ENCODE peak calls at places on chromosomes 12 and 14, in eight cellular contexts. L is IMR-90, F is mesenchymal stem cell, A is fibroblast of lung, N is left lung, P is PC-3, Y is H1, E is cardiac muscle cell. D is an unnamed sample.
A peak's percentile ranks its signal among the peaks of the same experiment; 100 is the strongest.

GRCh38 chr12:76588881-76589565 is 29.5 kb upstream of the OSBPL8 start:
- DNase-seq in Y (no peak), N (no peak), E (peak; percentile 93), L (peak; percentile 90), P (no peak), F (peak; percentile 93), A (peak; percentile 92), D (no peak)

GRCh38 chr12:13044859-13045384 is 741 bp downstream of the FAM234B start:
- DNase-seq in P (peak; percentile 7), Y (no peak), L (no peak), A (peak; percentile 14), N (no peak), E (peak; percentile 29), F (peak; percentile 26), D (no peak)

GRCh38 chr12:109988903-109989302 is 7.3 kb downstream of the GIT2 start:
- DNase-seq in E (no peak), F (no peak), P (no peak), A (no peak), L (no peak), Y (no peak), N (no peak), D (no peak)

GRCh38 chr12:31019561-31020308 is 53.9 kb upstream of the DDX11 start:
- DNase-seq in A (no peak), N (peak; percentile 10), L (no peak), P (no peak), E (no peak), Y (no peak), F (no peak), D (no peak)

GRCh38 chr12:125186471-125187147 is 121.4 kb downstream of the AACS start:
- DNase-seq in Y (no peak), A (peak; percentile 5), L (no peak), E (no peak), F (peak; percentile 10), N (no peak), P (no peak), D (no peak)

GRCh38 chr12:47038270-47038748 is 41.1 kb upstream of the PCED1B start:
- DNase-seq in E (peak; percentile 69), L (peak; percentile 35), Y (no peak), N (no peak), P (peak; percentile 87), A (peak; percentile 57), F (peak; percentile 51), D (no peak)

GRCh38 chr14:50068496-50068895 is 47.9 kb downstream of the VCPKMT start:
- DNase-seq in F (no peak), P (no peak), Y (no peak), A (no peak), L (no peak), N (no peak), E (no peak), D (no peak)

GRCh38 chr12:120474092-120474960 is 4.8 kb upstream of the SRSF9 start:
- DNase-seq in E (peak; percentile 51), P (peak; percentile 99), L (peak; percentile 80), Y (no peak), N (no peak), F (peak; percentile 54), A (no peak), D (no peak)

GRCh38 chr14:106556665-106557289 is 1030.4 kb downstream of the TMEM121 start:
- DNase-seq in N (no peak), A (no peak), P (peak; percentile 13), F (no peak), E (no peak), Y (no peak), L (no peak), D (peak; percentile 68)

GRCh38 chr12:62917066-62917465 is 17.9 kb downstream of the PPM1H start:
- DNase-seq in P (no peak), F (no peak), L (no peak), A (no peak), N (no peak), E (no peak), Y (no peak), D (no peak)

GRCh38 chr12:1989111-1989510 is 15.1 kb downstream of the DCP1B start:
- DNase-seq in N (no peak), L (no peak), Y (no peak), F (no peak), P (no peak), E (no peak), A (no peak), D (no peak)

GRCh38 chr14:94713115-94713514 is 56.8 kb downstream of the GSC start:
- DNase-seq in N (no peak), E (no peak), A (no peak), L (no peak), Y (no peak), F (no peak), P (no peak), D (no peak)

GRCh38 chr12:2343672-2344071 is 290.9 kb downstream of the CACNA1C start:
- DNase-seq in A (no peak), F (peak; percentile 32), L (no peak), E (no peak), Y (no peak), P (no peak), N (no peak), D (no peak)

GRCh38 chr12:24719293-24719721 is 229.6 kb downstream of the BCAT1 start:
- DNase-seq in L (peak; percentile 78), E (peak; percentile 26), Y (no peak), F (peak; percentile 78), A (peak; percentile 59), N (no peak), P (no peak), D (no peak)

GRCh38 chr14:91284146-91284790 is 39.8 kb upstream of the GPR68 start:
- DNase-seq in P (peak; percentile 78), A (peak; percentile 69), L (peak; percentile 71), Y (no peak), F (peak; percentile 78), N (peak; percentile 53), E (peak; percentile 82), D (no peak)

GRCh38 chr14:22471545-22472121 is 117.4 kb downstream of the DAD1 start:
- DNase-seq in E (peak; percentile 80), A (peak; percentile 47), L (peak; percentile 32), Y (peak; percentile 25), P (peak; percentile 75), N (no peak), F (peak; percentile 51), D (no peak)

GRCh38 chr12:40336573-40337199 is 111.9 kb downstream of the LRRK2 start:
- DNase-seq in A (peak; percentile 15), P (peak; percentile 41), N (no peak), Y (no peak), L (peak; percentile 5), E (peak; percentile 21), F (peak; percentile 17), D (no peak)

GRCh38 chr12:54298904-54299303 is 1.9 kb downstream of the NFE2 start:
- DNase-seq in A (no peak), P (peak; percentile 3), N (no peak), Y (no peak), F (no peak), E (no peak), L (no peak), D (no peak)

GRCh38 chr12:56878010-56878339 is 56.2 kb downstream of the SDR9C7 start:
- DNase-seq in Y (no peak), E (peak; percentile 66), L (no peak), A (peak; percentile 2), P (no peak), N (no peak), F (no peak), D (no peak)

GRCh38 chr12:56884421-56884820 is 49.8 kb downstream of the SDR9C7 start:
- DNase-seq in Y (no peak), P (peak; percentile 39), A (no peak), N (no peak), E (no peak), F (no peak), L (no peak), D (no peak)

GRCh38 chr12:56885316-56885715 is 48.9 kb downstream of the SDR9C7 start:
- DNase-seq in E (no peak), A (no peak), Y (no peak), L (no peak), P (no peak), F (no peak), N (no peak), D (no peak)

GRCh38 chr12:56877195-56878009 is 56.8 kb downstream of the SDR9C7 start:
- DNase-seq in E (peak; percentile 8), Y (no peak), A (no peak), N (no peak), L (no peak), P (no peak), F (no peak), D (no peak)

DNA sequence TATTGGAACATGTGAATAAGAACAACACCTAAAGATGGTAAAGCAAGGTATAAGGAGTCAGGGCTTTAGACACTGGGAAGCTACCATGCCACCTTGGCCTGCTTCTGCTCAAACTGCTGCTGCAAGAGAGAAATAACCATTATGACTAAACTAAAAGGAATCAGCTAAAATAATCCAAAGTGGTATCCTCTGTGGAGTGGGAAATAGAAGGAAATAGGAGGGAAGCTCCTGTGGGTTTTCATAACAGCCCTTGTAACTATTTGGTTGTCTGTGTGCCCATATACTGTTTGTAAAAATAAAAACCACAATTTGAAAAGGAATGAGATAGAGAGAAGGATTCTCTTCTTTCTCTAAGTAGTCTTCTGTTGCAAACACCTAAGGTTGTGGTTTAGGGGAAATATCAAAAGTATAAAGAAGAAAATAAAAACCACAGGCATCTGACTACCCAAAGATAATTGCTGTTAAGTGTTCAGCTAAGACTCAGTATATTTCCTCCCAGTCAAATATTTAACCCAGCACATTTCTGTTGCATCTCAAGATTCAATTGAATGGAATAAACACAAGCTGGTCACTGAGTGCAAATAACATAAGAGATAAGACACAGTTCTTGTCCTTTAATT is 53.7 kb downstream of the SDR9C7 start:
- DNase-seq in L (no peak), A (no peak), Y (no peak), E (peak; percentile 32), N (no peak), P (no peak), F (peak; percentile 22), D (no peak)
- H3K9me3 ChIP-seq in L (peaks cover 2% of the 10 kb centered on the region), A (no peaks in the 10 kb centered on the region), Y (peaks cover 32% of the 10 kb centered on the region), E (no peaks in the 10 kb centered on the region), N (no peaks in the 10 kb centered on the region), P (peaks cover 19% of the 10 kb centered on the region), F (peaks cover 8% of the 10 kb centered on the region), D (peaks cover 12% of the 10 kb centered on the region)

DNA sequence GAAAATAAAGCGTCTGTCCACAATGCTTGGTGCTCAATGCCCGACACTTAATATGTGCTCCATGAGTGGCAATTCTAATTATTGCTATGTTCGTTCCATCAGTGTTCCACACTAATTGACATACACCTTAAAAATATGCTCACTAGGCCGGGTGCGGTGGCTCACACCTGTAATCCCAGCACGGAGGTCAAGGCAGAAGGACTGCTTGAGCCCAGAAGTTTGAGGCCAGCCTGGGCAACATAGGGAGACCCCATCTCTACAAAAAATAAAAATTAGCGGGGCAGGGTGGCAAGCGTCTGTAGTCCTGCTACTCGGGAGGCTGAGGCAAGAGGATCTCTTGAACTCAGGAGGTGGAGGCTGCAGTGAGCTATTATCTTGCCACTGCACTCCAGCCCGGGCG is 635 bp upstream of the HECTD4 start:
- DNase-seq in L (no peak), Y (no peak), P (no peak), A (no peak), E (no peak), N (no peak), F (no peak), D (no peak)
- H3K27ac ChIP-seq in L (no peak overlapping the region), Y (no peak overlapping the region), P (no peak overlapping the region), A (peak overlapping the region; percentile 61), E (peak overlapping the region; percentile 90), N (peak overlapping the region; percentile 83), F (no peak overlapping the region), D (peak overlapping the region; percentile 44)

GRCh38 chr12:130619378-130619970 is 96.6 kb downstream of the RIMBP2 start:
- DNase-seq in N (no peak), L (no peak), F (no peak), Y (no peak), A (no peak), E (no peak), P (no peak), D (no peak)
- H3K9me3 ChIP-seq in N (no peaks in the 10 kb centered on the region), L (peaks cover 46% of the 10 kb centered on the region), F (peaks cover 8% of the 10 kb centered on the region), Y (no peaks in the 10 kb centered on the region), A (no peaks in the 10 kb centered on the region), E (no peaks in the 10 kb centered on the region), P (no peaks in the 10 kb centered on the region), D (no peaks in the 10 kb centered on the region)

GRCh38 chr12:6553051-6553868 is 2.6 kb downstream of the IFFO1 start:
- DNase-seq in L (peak; percentile 73), E (peak; percentile 80), A (peak; percentile 80), F (peak; percentile 97), N (no peak), P (no peak), Y (no peak), D (no peak)
- H3K27ac ChIP-seq in L (peak overlapping the region; percentile 57), E (peak overlapping the region; percentile 87), A (peak overlapping the region; percentile 97), F (peak overlapping the region; percentile 74), N (peak overlapping the region; percentile 63), P (no peak overlapping the region), Y (no peak overlapping the region), D (no peak overlapping the region)

D was measured in CD4-positive, alpha-beta T cell.